ENCODE peak calls at places on chromosomes 4 and X, in six cellular contexts. M is neuronal stem cell, O is IMR-90, D is mesenchymal stem cell, V is H1, G is mesendoderm. F is an unnamed sample.

GRCh38 chr4:25743971-25744370 is 88.3 kb downstream of the SLC34A2 start:
- DNase-seq in M (no peak), O (no peak), D (no peak), V (no peak), G (peak), F (no peak)

GRCh38 chr4:173025131-173025530 is 143.5 kb upstream of the GALNT7 start:
- DNase-seq in M (peak), O (peak), D (peak), V (peak), G (peak), F (peak)

GRCh38 chrX:38819163-38819562 is 17.9 kb downstream of the MID1IP1 start:
- DNase-seq in M (no peak), O (no peak), D (no peak), V (no peak), G (no peak), F (no peak)

GRCh38 chrX:107878106-107878505 is 52.4 kb downstream of the MID2 start:
- DNase-seq in M (no peak), O (no peak), D (no peak), V (no peak), G (no peak), F (no peak)

GRCh38 chr4:180557348-180557747 is 1685.9 kb upstream of the TENM3 start:
- DNase-seq in M (no peak), O (no peak), D (no peak), V (no peak), G (peak), F (no peak)

GRCh38 chr4:38255572-38255971 is 295.4 kb downstream of the PTTG2 start:
- DNase-seq in M (no peak), O (no peak), D (no peak), V (no peak), G (no peak), F (no peak)

GRCh38 chrX:13099121-13099520 is 54.7 kb upstream of the FAM9C start:
- DNase-seq in M (no peak), O (no peak), D (no peak), V (no peak), G (no peak), F (no peak)

GRCh38 chr4:139300431-139301142 is 718 bp upstream of the NAA15 start:
- DNase-seq in M (no peak), O (peak), D (peak), V (no peak), G (peak), F (no peak)

GRCh38 chr4:186701273-186701672 is 22.4 kb downstream of the FAT1 start:
- DNase-seq in M (peak), O (peak), D (peak), V (no peak), G (peak), F (peak)

GRCh38 chr4:107854326-107855030 is 29.7 kb downstream of the SGMS2 start:
- DNase-seq in M (no peak), O (peak), D (peak), V (no peak), G (no peak), F (no peak)

GRCh38 chrX:115266300-115266699 is 23.2 kb upstream of the LUZP4 start:
- DNase-seq in M (no peak), O (no peak), D (peak), V (no peak), G (no peak), F (no peak)

GRCh38 chr4:113289736-113290135 is 240.3 kb downstream of the ANK2 start:
- DNase-seq in M (no peak), O (peak), D (no peak), V (no peak), G (no peak), F (no peak)

GRCh38 chr4:113607147-113607720 is 154.3 kb downstream of the CAMK2D start:
- DNase-seq in M (no peak), O (no peak), D (no peak), V (no peak), G (peak), F (no peak)

GRCh38 chr4:112183252-112183651 is 38.0 kb downstream of the FAM241A start:
- DNase-seq in M (no peak), O (peak), D (no peak), V (no peak), G (no peak), F (no peak)

GRCh38 chrX:20118065-20118824 is 1.5 kb upstream of the MAP7D2 start:
- DNase-seq in M (no peak), O (no peak), D (no peak), V (no peak), G (no peak), F (no peak)

GRCh38 chr4:69896530-69897116 is 34.2 kb upstream of the CSN1S1 start:
- DNase-seq in M (peak), O (peak), D (peak), V (no peak), G (peak), F (no peak)

GRCh38 chr4:56424697-56425514 is 10.5 kb downstream of the PPAT start:
- DNase-seq in M (no peak), O (peak), D (peak), V (no peak), G (no peak), F (no peak)

GRCh38 chr4:182091128-182091527 is 152.1 kb upstream of the TENM3 start:
- DNase-seq in M (no peak), O (no peak), D (no peak), V (no peak), G (peak), F (no peak)

GRCh38 chr4:26871611-26872010 is 11.0 kb downstream of the STIM2 start:
- DNase-seq in M (no peak), O (peak), D (no peak), V (no peak), G (peak), F (no peak)

GRCh38 chr4:108571027-108571569 is 49.3 kb upstream of the RPL34 start:
- DNase-seq in M (no peak), O (peak), D (peak), V (no peak), G (no peak), F (no peak)

GRCh38 chr4:154329939-154330338 is 161.7 kb downstream of the DCHS2 start:
- DNase-seq in M (no peak), O (peak), D (peak), V (no peak), G (no peak), F (no peak)

GRCh38 chr4:60992037-60992436 is 208.1 kb upstream of the ADGRL3 start:
- DNase-seq in M (no peak), O (peak), D (no peak), V (no peak), G (no peak), F (no peak)

GRCh38 chr4:13980317-13980716 is 352.8 kb upstream of the BOD1L1 start:
- DNase-seq in M (no peak), O (peak), D (peak), V (no peak), G (no peak), F (no peak)

GRCh38 chr4:153112071-153112460 is 92.2 kb upstream of the TRIM2 start:
- DNase-seq in M (no peak), O (no peak), D (no peak), V (no peak), G (no peak), F (no peak)

GRCh38 chr4:109559625-109559982 is 442 bp upstream of the MCUB start:
- DNase-seq in M (no peak), O (no peak), D (no peak), V (no peak), G (peak), F (peak)

GRCh38 chr4:65943076-65943475 is 272.8 kb upstream of the EPHA5 start:
- DNase-seq in M (peak), O (no peak), D (peak), V (peak), G (peak), F (peak)

GRCh38 chrX:70168238-70169188 is 8.8 kb upstream of the DGAT2L6 start:
- DNase-seq in M (no peak), O (peak), D (peak), V (peak), G (peak), F (peak)

GRCh38 chr4:25767877-25768475 is 94.8 kb downstream of the SEL1L3 start:
- DNase-seq in M (peak), O (peak), D (peak), V (peak), G (peak), F (peak)

GRCh38 chrX:22686138-22686541 is 313.6 kb upstream of the DDX53 start:
- DNase-seq in M (no peak), O (peak), D (peak), V (no peak), G (no peak), F (no peak)

GRCh38 chr4:133565379-133565778 is 416.3 kb downstream of the PCDH10 start:
- DNase-seq in M (no peak), O (peak), D (peak), V (no peak), G (no peak), F (no peak)

GRCh38 chrX:136892412-136892811 is 11.9 kb upstream of the RBMX start:
- DNase-seq in M (no peak), O (no peak), D (no peak), V (no peak), G (no peak), F (no peak)

GRCh38 chrX:72122621-72123275 is 9.0 kb downstream of the RTL5 start:
- DNase-seq in M (no peak), O (no peak), D (no peak), V (no peak), G (no peak), F (no peak)

GRCh38 chr4:48331577-48332340 is 9.6 kb upstream of the SLAIN2 start:
- DNase-seq in M (no peak), O (peak), D (peak), V (no peak), G (no peak), F (no peak)

GRCh38 chrX:39899876-39900787 is 197.6 kb downstream of the BCOR start:
- DNase-seq in M (no peak), O (no peak), D (no peak), V (no peak), G (no peak), F (no peak)

GRCh38 chr4:170122252-170122651 is 32.5 kb upstream of the AADAT start:
- DNase-seq in M (no peak), O (no peak), D (no peak), V (no peak), G (peak), F (no peak)
- H2BK120ac ChIP-seq in M (no peak), O (no peak), D (no peak), V (no peak), G (no peak), F (no peak)

GRCh38 chr4:75477201-75477600 is 37.0 kb downstream of the RCHY1 start:
- DNase-seq in M (no peak), O (peak), D (no peak), V (no peak), G (no peak), F (no peak)
- H2BK15ac ChIP-seq in M (no peak), O (no peak), D (no peak), V (no peak), G (no peak), F (no peak)

GRCh38 chr4:105472871-105473339 is 957 bp downstream of the PPA2 start:
- DNase-seq in M (no peak), O (no peak), D (no peak), V (no peak), G (no peak), F (no peak)
- H4K8ac ChIP-seq in M (no peak), O (peak), D (peak), V (peak), G (no peak), F (no peak)

DNA sequence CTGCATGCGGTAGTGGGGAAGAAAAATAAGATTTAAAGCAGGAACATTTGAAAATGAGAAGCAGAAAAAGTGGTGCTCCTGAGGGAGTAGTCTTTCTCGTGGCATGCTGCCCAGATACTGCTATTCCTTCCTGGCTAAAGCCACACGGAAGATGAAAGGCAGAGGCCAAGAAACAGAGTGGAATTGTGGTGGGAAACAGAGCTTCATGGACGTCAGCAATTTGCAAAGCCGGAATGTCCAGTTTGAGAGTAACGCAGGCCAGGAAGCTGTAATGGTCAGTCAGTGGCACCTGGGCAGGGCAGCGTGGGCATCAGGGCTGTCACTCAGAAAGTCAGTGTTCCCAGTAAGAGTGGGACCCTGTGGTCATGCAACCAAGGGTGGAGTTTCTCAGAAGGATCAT is 63.7 kb upstream of the FMR1 start:
- DNase-seq in M (no peak), O (no peak), D (no peak), V (no peak), G (no peak), F (no peak)
- H2BK120ac ChIP-seq in M (no peak), O (no peak), D (no peak), V (no peak), G (no peak), F (no peak)

DNA sequence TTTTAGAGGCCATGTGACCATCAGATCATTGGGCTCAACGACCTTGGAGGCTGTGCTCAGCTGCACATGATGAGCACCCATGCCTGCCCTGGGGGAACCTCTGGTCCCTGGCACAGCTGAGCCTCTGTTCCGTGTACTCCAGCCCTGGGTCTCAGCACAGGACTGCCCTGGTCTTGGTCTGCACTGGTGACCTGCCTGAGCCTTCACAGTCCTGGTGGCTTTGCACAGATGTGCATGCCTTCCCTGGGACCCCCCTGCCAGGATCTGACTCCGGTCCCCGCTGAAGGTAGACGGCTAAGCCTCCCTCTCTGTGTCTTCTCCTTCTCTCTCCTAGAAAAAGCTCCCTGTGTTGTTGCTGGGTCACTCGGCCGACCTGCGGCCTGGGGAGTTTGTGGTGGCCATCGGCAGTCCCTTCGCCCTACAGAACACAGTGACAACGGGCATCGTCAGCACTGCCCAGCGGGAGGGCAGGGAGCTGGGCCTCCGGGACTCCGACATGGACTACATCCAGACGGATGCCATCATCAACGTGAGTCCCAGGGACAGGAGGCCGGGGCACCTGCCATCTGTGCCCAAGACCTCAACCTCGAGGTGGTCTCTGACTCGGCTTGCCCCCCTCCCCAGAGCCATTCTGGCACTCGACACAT is 21.6 kb downstream of the HTRA3 start:
- DNase-seq in M (no peak), O (no peak), D (no peak), V (no peak), G (no peak), F (no peak)
- H2BK15ac ChIP-seq in M (peak), O (no peak), D (no peak), V (no peak), G (no peak), F (no peak)

DNA sequence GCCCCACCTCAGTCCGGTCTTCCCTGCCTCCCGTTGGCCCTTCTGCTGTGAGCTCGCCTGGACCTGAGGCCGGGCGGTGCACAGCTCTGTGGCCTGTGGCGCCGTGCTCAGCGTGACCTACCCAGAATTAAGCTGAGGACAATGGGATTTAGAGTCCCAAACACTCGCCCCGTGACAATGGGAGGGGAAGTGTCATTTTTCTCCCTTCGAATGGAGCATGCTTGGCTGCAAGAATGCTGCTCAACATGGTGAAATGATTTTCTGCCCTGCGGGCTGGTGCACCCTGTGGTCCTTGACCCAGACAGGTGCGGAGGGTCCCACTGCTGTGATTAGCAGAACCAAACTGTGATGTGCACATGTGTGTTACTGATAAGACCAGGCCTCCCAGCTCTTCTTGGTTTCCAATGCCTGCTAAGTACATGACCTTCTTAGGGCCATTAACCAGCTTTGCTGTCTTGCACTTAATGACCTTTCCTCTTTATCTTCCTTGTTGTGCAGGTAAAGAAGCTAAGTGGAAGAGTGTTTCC is 772 bp downstream of the EOLA1 start:
- DNase-seq in M (no peak), O (no peak), D (no peak), V (no peak), G (peak), F (no peak)
- H4K8ac ChIP-seq in M (no peak), O (peak), D (no peak), V (no peak), G (no peak), F (no peak)

GRCh38 chr4:4856071-4857000 is 3.1 kb upstream of the MSX1 start:
- DNase-seq in M (no peak), O (no peak), D (peak), V (no peak), G (peak), F (no peak)

GRCh38 chr4:4857001-4857808 is 2.3 kb upstream of the MSX1 start:
- DNase-seq in M (no peak), O (no peak), D (no peak), V (no peak), G (peak), F (no peak)

GRCh38 chr4:4854649-4855292 is 4.7 kb upstream of the MSX1 start:
- DNase-seq in M (no peak), O (no peak), D (no peak), V (no peak), G (peak), F (no peak)

GRCh38 chr4:4853921-4854648 is 5.4 kb upstream of the MSX1 start:
- DNase-seq in M (no peak), O (no peak), D (no peak), V (no peak), G (no peak), F (no peak)

GRCh38 chr4:4855293-4856070 is 4.0 kb upstream of the MSX1 start:
- DNase-seq in M (no peak), O (no peak), D (peak), V (no peak), G (peak), F (no peak)
- H2BK120ac ChIP-seq in M (no peak), O (no peak), D (no peak), V (no peak), G (no peak), F (no peak)

GRCh38 chrX:53018627-53019026 is 30.0 kb upstream of the GPR173 start:
- DNase-seq in M (no peak), O (no peak), D (no peak), V (no peak), G (peak), F (peak)
- H2BK15ac ChIP-seq in M (no peak), O (no peak), D (no peak), V (no peak), G (no peak), F (no peak)

GRCh38 chr4:704971-705277 is 708 bp upstream of the PCGF3 start:
- DNase-seq in M (no peak), O (no peak), D (no peak), V (no peak), G (no peak), F (no peak)
- H4K8ac ChIP-seq in M (no peak), O (peak), D (peak), V (peak), G (no peak), F (no peak)

GRCh38 chr4:87716350-87717041 is 66.4 kb downstream of the DMP1 start:
- DNase-seq in M (no peak), O (no peak), D (no peak), V (no peak), G (no peak), F (no peak)
- H2BK120ac ChIP-seq in M (no peak), O (no peak), D (no peak), V (no peak), G (no peak), F (no peak)